ENCODE peak calls at places on chromosomes 16 and 17, in four cellular contexts. One of them, this sample, is unnamed.

GRCh38 chr16:30858111-30858495 is 35.8 kb downstream of the BCL7C start:
- DNase-seq in thoracic aorta: no peak
- DNase-seq in CD8-positive, alpha-beta T cell: no peak
- DNase-seq in psoas muscle: no peak
- DNase-seq in this sample: no peak

GRCh38 chr17:32798938-32799337 is 78.0 kb downstream of the MYO1D start:
- DNase-seq in thoracic aorta: no peak
- DNase-seq in CD8-positive, alpha-beta T cell: no peak
- DNase-seq in psoas muscle: no peak
- DNase-seq in this sample: no peak

GRCh38 chr16:89209522-89210044 is 7.9 kb upstream of the ZNF778 start:
- DNase-seq in thoracic aorta: no peak
- DNase-seq in CD8-positive, alpha-beta T cell: no peak
- DNase-seq in psoas muscle: no peak
- DNase-seq in this sample: no peak

GRCh38 chr17:19513897-19514488 is 19.7 kb upstream of the SLC47A1 start:
- DNase-seq in thoracic aorta: no peak
- DNase-seq in CD8-positive, alpha-beta T cell: peak; percentile 81
- DNase-seq in psoas muscle: peak; percentile 72
- DNase-seq in this sample: peak; percentile 41

GRCh38 chr17:35002876-35003551 is 22.7 kb downstream of the LIG3 start:
- DNase-seq in thoracic aorta: no peak
- DNase-seq in CD8-positive, alpha-beta T cell: no peak
- DNase-seq in psoas muscle: no peak
- DNase-seq in this sample: no peak

GRCh38 chr17:6578491-6578890 is 22.1 kb upstream of the PITPNM3 start:
- DNase-seq in thoracic aorta: no peak
- DNase-seq in CD8-positive, alpha-beta T cell: no peak
- DNase-seq in psoas muscle: no peak
- DNase-seq in this sample: no peak

GRCh38 chr17:8225813-8226535 is 15.6 kb upstream of the AURKB start:
- DNase-seq in thoracic aorta: no peak
- DNase-seq in CD8-positive, alpha-beta T cell: peak; percentile 80
- DNase-seq in psoas muscle: no peak
- DNase-seq in this sample: peak; percentile 39

GRCh38 chr16:17068524-17068923 is 402.2 kb downstream of the XYLT1 start:
- DNase-seq in thoracic aorta: no peak
- DNase-seq in CD8-positive, alpha-beta T cell: no peak
- DNase-seq in psoas muscle: no peak
- DNase-seq in this sample: no peak

GRCh38 chr17:52181842-52182241 is 23.3 kb upstream of the CA10 start:
- DNase-seq in thoracic aorta: no peak
- DNase-seq in CD8-positive, alpha-beta T cell: no peak
- DNase-seq in psoas muscle: no peak
- DNase-seq in this sample: no peak

GRCh38 chr17:45294506-45294905 is 22.3 kb downstream of the MAP3K14 start:
- DNase-seq in thoracic aorta: no peak
- DNase-seq in CD8-positive, alpha-beta T cell: no peak
- DNase-seq in psoas muscle: peak; percentile 45
- DNase-seq in this sample: no peak

GRCh38 chr16:54125751-54126655 is 160.6 kb downstream of the IRX3 start:
- DNase-seq in thoracic aorta: no peak
- DNase-seq in CD8-positive, alpha-beta T cell: no peak
- DNase-seq in psoas muscle: no peak
- DNase-seq in this sample: no peak

GRCh38 chr17:37605813-37606505 is 3.3 kb downstream of the SYNRG start:
- DNase-seq in thoracic aorta: no peak
- DNase-seq in CD8-positive, alpha-beta T cell: peak; percentile 62
- DNase-seq in psoas muscle: no peak
- DNase-seq in this sample: no peak

GRCh38 chr17:28599311-28600184 is 723 bp upstream of the SPAG5 start:
- DNase-seq in thoracic aorta: peak; percentile 76
- DNase-seq in CD8-positive, alpha-beta T cell: no peak
- DNase-seq in psoas muscle: peak; percentile 73
- DNase-seq in this sample: peak; percentile 52

GRCh38 chr16:4402439-4403132 is 13.8 kb downstream of the CORO7 start:
- DNase-seq in thoracic aorta: no peak
- DNase-seq in CD8-positive, alpha-beta T cell: peak; percentile 83
- DNase-seq in psoas muscle: peak; percentile 91
- DNase-seq in this sample: peak; percentile 50

GRCh38 chr16:82236875-82237274 is 66.9 kb upstream of the MPHOSPH6 start:
- DNase-seq in thoracic aorta: no peak
- DNase-seq in CD8-positive, alpha-beta T cell: no peak
- DNase-seq in psoas muscle: no peak
- DNase-seq in this sample: no peak

GRCh38 chr16:46743232-46743719 is 4.9 kb downstream of the MYLK3 start:
- DNase-seq in thoracic aorta: no peak
- DNase-seq in CD8-positive, alpha-beta T cell: no peak
- DNase-seq in psoas muscle: no peak
- DNase-seq in this sample: no peak

GRCh38 chr17:5563451-5563850 is 20.9 kb downstream of the NLRP1 start:
- DNase-seq in thoracic aorta: no peak
- DNase-seq in CD8-positive, alpha-beta T cell: no peak
- DNase-seq in psoas muscle: no peak
- DNase-seq in this sample: no peak

GRCh38 chr17:16491703-16492612 is at the start of gene LRRC75A:
- DNase-seq in thoracic aorta: no peak
- DNase-seq in CD8-positive, alpha-beta T cell: peak; percentile 70
- DNase-seq in psoas muscle: peak; percentile 71
- DNase-seq in this sample: peak; percentile 38

GRCh38 chr16:75289189-75289588 is 37.8 kb upstream of the BCAR1 start:
- DNase-seq in thoracic aorta: no peak
- DNase-seq in CD8-positive, alpha-beta T cell: no peak
- DNase-seq in psoas muscle: no peak
- DNase-seq in this sample: no peak

GRCh38 chr17:38353084-38353604 is 1.5 kb downstream of the SOCS7 start:
- DNase-seq in thoracic aorta: no peak
- DNase-seq in CD8-positive, alpha-beta T cell: no peak
- DNase-seq in psoas muscle: no peak
- DNase-seq in this sample: no peak

GRCh38 chr16:30041841-30042240 is 10.8 kb upstream of the TLCD3B start:
- DNase-seq in thoracic aorta: no peak
- DNase-seq in CD8-positive, alpha-beta T cell: no peak
- DNase-seq in psoas muscle: no peak
- DNase-seq in this sample: no peak

GRCh38 chr16:69309316-69309715 is 1.8 kb upstream of the VPS4A start:
- DNase-seq in thoracic aorta: no peak
- DNase-seq in CD8-positive, alpha-beta T cell: no peak
- DNase-seq in psoas muscle: no peak
- DNase-seq in this sample: no peak

GRCh38 chr17:30212750-30213149 is 22.7 kb downstream of the SLC6A4 start:
- DNase-seq in thoracic aorta: no peak
- DNase-seq in CD8-positive, alpha-beta T cell: no peak
- DNase-seq in psoas muscle: no peak
- DNase-seq in this sample: no peak

GRCh38 chr16:15415411-15416070 is 18.8 kb upstream of the BMERB1 start:
- DNase-seq in thoracic aorta: no peak
- DNase-seq in CD8-positive, alpha-beta T cell: no peak
- DNase-seq in psoas muscle: no peak
- DNase-seq in this sample: no peak

GRCh38 chr16:85316321-85316919 is 204.1 kb upstream of the CIBAR2 start:
- DNase-seq in thoracic aorta: no peak
- DNase-seq in CD8-positive, alpha-beta T cell: no peak
- DNase-seq in psoas muscle: peak; percentile 83
- DNase-seq in this sample: no peak

GRCh38 chr17:28547623-28548416 is 4.6 kb downstream of the UNC119 start:
- DNase-seq in thoracic aorta: no peak
- DNase-seq in CD8-positive, alpha-beta T cell: peak; percentile 71
- DNase-seq in psoas muscle: peak; percentile 82
- DNase-seq in this sample: peak; percentile 34

GRCh38 chr17:76261421-76262215 is 3.5 kb upstream of the UBALD2 start:
- DNase-seq in thoracic aorta: no peak
- DNase-seq in CD8-positive, alpha-beta T cell: no peak
- DNase-seq in psoas muscle: no peak
- DNase-seq in this sample: no peak

GRCh38 chr17:79929257-79930076 is 90.2 kb upstream of the CBX4 start:
- DNase-seq in thoracic aorta: no peak
- DNase-seq in CD8-positive, alpha-beta T cell: no peak
- DNase-seq in psoas muscle: no peak
- DNase-seq in this sample: no peak
- H3K4me3 ChIP-seq in thoracic aorta: no peak overlapping the region
- H3K4me3 ChIP-seq in CD8-positive, alpha-beta T cell: no peak overlapping the region
- H3K4me3 ChIP-seq in psoas muscle: no peak overlapping the region
- H3K4me3 ChIP-seq in this sample: no peak overlapping the region

DNA sequence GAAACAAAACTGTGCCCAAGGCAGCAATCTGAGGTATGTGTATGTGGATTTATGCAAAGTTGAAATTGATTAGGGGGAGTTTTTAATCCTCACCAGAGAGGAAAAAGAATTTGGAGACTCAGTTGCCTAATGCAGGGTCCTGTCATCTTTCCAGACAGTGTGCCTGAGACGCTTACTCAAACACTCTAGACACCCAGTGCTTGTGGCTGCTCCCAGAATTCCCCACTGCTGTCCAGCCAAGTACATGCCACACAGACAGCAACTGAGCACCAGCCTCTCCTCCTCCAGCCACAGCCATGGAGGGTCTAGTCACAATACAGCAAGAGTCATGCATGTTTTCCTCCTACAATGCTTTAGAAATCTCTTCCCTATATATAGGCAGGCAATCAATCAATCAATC is 118.1 kb downstream of the HIC1 start:
- DNase-seq in thoracic aorta: no peak
- DNase-seq in CD8-positive, alpha-beta T cell: no peak
- DNase-seq in psoas muscle: no peak
- DNase-seq in this sample: no peak
- H3K4me1 ChIP-seq in thoracic aorta: peaks cover 66% of the 10 kb centered on the region
- H3K4me1 ChIP-seq in CD8-positive, alpha-beta T cell: no peaks in the 10 kb centered on the region
- H3K4me1 ChIP-seq in psoas muscle: peaks cover 72% of the 10 kb centered on the region
- H3K4me1 ChIP-seq in this sample: no peaks in the 10 kb centered on the region

DNA sequence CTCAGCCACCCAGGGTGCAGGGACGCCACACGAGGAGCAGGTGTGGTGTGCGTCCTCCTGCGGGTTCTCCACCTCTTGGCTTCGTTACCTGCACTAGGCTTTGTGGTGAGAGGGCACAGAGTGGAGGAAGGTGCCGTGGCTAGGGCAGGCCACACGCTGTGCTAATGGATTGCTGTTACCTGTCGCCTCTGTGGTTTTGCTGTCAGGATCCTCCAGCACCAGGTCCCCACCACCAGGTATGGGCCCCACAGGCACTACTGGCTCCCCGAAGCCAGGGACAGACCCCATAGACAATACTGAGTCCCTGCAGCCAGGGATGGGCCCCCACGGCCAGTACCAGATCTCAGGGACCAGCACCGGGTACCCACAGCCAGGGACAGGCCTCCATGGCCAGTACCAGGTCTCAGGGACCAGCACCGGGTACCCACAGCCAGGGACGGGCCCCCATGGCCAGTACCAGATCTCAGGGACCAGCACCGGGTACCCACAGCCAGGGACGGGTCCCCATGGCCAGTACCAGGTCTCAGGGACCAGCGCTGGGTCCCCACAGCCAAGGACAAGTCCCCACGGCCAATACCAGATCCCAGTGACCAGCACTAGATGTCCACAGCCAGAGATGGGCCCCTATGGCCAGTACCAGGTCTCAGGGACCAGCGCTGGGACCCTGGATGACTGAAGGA is 315.6 kb downstream of the SEC14L1 start:
- DNase-seq in thoracic aorta: no peak
- DNase-seq in CD8-positive, alpha-beta T cell: peak; percentile 75
- DNase-seq in psoas muscle: no peak
- DNase-seq in this sample: peak; percentile 44
- H3K4me3 ChIP-seq in thoracic aorta: no peak overlapping the region
- H3K4me3 ChIP-seq in CD8-positive, alpha-beta T cell: peak overlapping the region; percentile 99
- H3K4me3 ChIP-seq in psoas muscle: no peak overlapping the region
- H3K4me3 ChIP-seq in this sample: peak overlapping the region; percentile 91

DNA sequence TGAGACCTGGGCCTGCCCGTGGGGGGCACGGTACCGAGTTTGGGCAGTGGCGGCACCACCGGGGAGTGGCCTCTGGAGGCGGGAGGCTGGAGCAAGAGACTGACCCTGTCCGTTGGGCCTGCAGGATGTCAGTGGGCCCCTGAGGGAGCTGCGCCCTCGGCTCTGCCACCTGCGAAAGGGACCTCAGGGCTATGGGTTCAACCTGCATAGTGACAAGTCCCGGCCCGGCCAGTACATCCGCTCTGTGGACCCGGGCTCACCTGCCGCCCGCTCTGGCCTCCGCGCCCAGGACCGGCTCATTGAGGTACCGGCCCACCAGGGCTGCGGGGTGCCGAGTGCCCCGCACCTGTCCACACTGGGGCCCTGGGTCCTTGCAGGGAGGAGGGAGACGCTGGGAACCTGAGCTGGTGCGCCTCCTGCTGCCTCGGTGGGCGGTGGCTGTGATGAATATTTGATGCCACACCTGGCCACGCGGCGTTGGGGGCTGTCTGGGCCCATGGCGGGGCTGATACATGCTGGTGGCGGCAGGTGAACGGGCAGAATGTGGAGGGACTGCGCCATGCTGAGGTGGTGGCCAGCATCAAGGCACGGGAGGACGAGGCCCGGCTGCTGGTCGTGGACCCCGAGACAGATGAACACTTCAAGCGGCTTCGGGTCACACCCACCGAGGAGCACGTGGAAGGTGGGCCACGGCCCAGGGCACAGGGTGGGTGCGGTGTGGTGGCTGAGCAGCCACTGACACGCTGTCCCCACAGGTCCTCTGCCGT is 9.7 kb downstream of the NHERF2 start:
- DNase-seq in thoracic aorta: no peak
- DNase-seq in CD8-positive, alpha-beta T cell: no peak
- DNase-seq in psoas muscle: no peak
- DNase-seq in this sample: no peak
- H3K4me1 ChIP-seq in thoracic aorta: peaks cover 61% of the 10 kb centered on the region
- H3K4me1 ChIP-seq in CD8-positive, alpha-beta T cell: no peaks in the 10 kb centered on the region
- H3K4me1 ChIP-seq in psoas muscle: peaks cover 18% of the 10 kb centered on the region
- H3K4me1 ChIP-seq in this sample: no peaks in the 10 kb centered on the region

DNA sequence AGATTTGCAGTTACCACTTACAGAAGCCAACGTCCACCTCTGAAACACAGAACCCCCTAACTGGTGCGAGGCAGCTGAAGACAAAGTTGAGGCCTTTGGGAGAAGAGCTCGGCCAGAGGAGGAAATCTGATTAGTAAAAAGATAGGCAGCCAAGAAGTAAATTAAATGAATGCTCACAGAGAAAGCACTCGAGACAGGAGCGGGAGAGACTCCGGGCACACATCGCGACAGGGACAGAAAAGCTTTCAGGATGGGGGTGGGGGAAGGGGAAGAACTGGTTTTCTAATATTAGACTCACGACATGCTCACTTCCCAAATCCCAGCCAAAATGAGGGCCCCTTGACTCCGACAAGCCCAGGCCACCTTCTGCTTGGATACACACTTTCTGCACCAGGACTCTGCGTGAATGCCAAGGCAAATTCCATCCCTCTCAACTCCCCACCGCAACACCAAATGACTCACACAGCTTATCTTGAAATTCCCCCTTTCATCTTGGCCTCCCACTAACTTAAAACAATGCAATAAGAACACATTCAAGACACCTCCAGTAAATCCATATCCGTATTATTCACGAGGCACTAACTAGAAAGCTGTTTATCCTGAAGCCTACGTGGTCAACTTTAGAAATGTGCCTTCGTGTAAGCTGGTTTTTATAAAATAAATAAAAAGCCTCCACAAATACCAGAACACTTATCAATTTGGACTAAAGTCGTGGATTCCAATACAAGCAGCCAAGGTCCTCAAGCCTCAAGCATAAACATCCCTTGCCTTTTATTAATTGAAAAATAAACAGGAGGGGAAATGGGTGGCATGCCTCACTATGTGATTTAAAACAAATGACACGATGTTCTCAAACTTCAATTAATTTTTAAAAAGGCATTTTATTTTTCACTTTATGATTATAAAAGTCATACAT is 46.1 kb downstream of the NXN start:
- DNase-seq in thoracic aorta: no peak
- DNase-seq in CD8-positive, alpha-beta T cell: no peak
- DNase-seq in psoas muscle: peak; percentile 53
- DNase-seq in this sample: no peak
- H3K4me3 ChIP-seq in thoracic aorta: peak overlapping the region; percentile 40
- H3K4me3 ChIP-seq in CD8-positive, alpha-beta T cell: no peak overlapping the region
- H3K4me3 ChIP-seq in psoas muscle: peak overlapping the region; percentile 22
- H3K4me3 ChIP-seq in this sample: no peak overlapping the region

This sample was measured in effector memory CD4-positive, alpha-beta T cell.